ENCODE peak calls at places on chromosomes 13 and 19, in four cellular contexts. One of them, this sample, is unnamed.
A peak's percentile ranks its signal among the peaks of the same experiment; 100 is the strongest.

GRCh38 chr19:18007939-18008673 is at the start of gene ARRDC2:
- DNase-seq in foreskin keratinocyte: peak; percentile 79
- DNase-seq in epithelial cell of esophagus: peak; percentile 93
- DNase-seq in adrenal gland: peak; percentile 91
- DNase-seq in this sample: peak; percentile 97

GRCh38 chr13:99265162-99265822 is 7.1 kb upstream of the GPR18 start:
- DNase-seq in adrenal gland: no peak
- DNase-seq in epithelial cell of esophagus: no peak
- DNase-seq in foreskin keratinocyte: no peak
- DNase-seq in this sample: no peak

GRCh38 chr13:98222081-98222554 is 45.0 kb upstream of the RNF113B start:
- DNase-seq in epithelial cell of esophagus: no peak
- DNase-seq in foreskin keratinocyte: no peak
- DNase-seq in adrenal gland: no peak
- DNase-seq in this sample: no peak

GRCh38 chr13:39875583-39875982 is 220.1 kb downstream of the COG6 start:
- DNase-seq in epithelial cell of esophagus: no peak
- DNase-seq in adrenal gland: no peak
- DNase-seq in foreskin keratinocyte: no peak
- DNase-seq in this sample: peak; percentile 67

GRCh38 chr19:10876459-10877240 is 5.3 kb downstream of the CARM1 start:
- DNase-seq in epithelial cell of esophagus: no peak
- DNase-seq in adrenal gland: peak; percentile 36
- DNase-seq in foreskin keratinocyte: no peak
- DNase-seq in this sample: no peak

GRCh38 chr13:102563267-102563666 is 33.5 kb upstream of the TPP2 start:
- DNase-seq in foreskin keratinocyte: no peak
- DNase-seq in epithelial cell of esophagus: no peak
- DNase-seq in adrenal gland: no peak
- DNase-seq in this sample: no peak

GRCh38 chr19:45423589-45424190 is at the start of gene ERCC1:
- DNase-seq in adrenal gland: peak; percentile 97
- DNase-seq in epithelial cell of esophagus: peak; percentile 99
- DNase-seq in foreskin keratinocyte: peak; percentile 99
- DNase-seq in this sample: peak; percentile 98

GRCh38 chr19:34173145-34173956 is 1.0 kb downstream of the LSM14A start:
- DNase-seq in epithelial cell of esophagus: peak; percentile 86
- DNase-seq in foreskin keratinocyte: peak; percentile 68
- DNase-seq in adrenal gland: peak; percentile 38
- DNase-seq in this sample: no peak

GRCh38 chr13:113327391-113327765 is 30.3 kb downstream of the LAMP1 start:
- DNase-seq in foreskin keratinocyte: no peak
- DNase-seq in adrenal gland: no peak
- DNase-seq in epithelial cell of esophagus: no peak
- DNase-seq in this sample: no peak

GRCh38 chr13:34358811-34359513 is 541.0 kb downstream of the RFC3 start:
- DNase-seq in adrenal gland: no peak
- DNase-seq in foreskin keratinocyte: peak; percentile 87
- DNase-seq in epithelial cell of esophagus: peak; percentile 79
- DNase-seq in this sample: no peak

GRCh38 chr13:105587786-105588185 is 947.7 kb downstream of the EFNB2 start:
- DNase-seq in epithelial cell of esophagus: peak; percentile 95
- DNase-seq in foreskin keratinocyte: peak; percentile 97
- DNase-seq in adrenal gland: no peak
- DNase-seq in this sample: no peak

GRCh38 chr19:17743874-17744273 is 7.4 kb upstream of the FCHO1 start:
- DNase-seq in epithelial cell of esophagus: peak; percentile 26
- DNase-seq in foreskin keratinocyte: peak; percentile 29
- DNase-seq in adrenal gland: no peak
- DNase-seq in this sample: peak; percentile 3

GRCh38 chr13:31236211-31236786 is 36.5 kb downstream of the B3GLCT start:
- DNase-seq in epithelial cell of esophagus: peak; percentile 58
- DNase-seq in foreskin keratinocyte: peak; percentile 24
- DNase-seq in adrenal gland: no peak
- DNase-seq in this sample: no peak

GRCh38 chr19:51259348-51260245 is 8.7 kb downstream of the SIGLECL1 start:
- DNase-seq in epithelial cell of esophagus: peak; percentile 24
- DNase-seq in adrenal gland: peak; percentile 30
- DNase-seq in foreskin keratinocyte: peak; percentile 17
- DNase-seq in this sample: no peak

GRCh38 chr13:59261928-59262488 is 901.7 kb downstream of the DIAPH3 start:
- DNase-seq in epithelial cell of esophagus: no peak
- DNase-seq in adrenal gland: no peak
- DNase-seq in foreskin keratinocyte: no peak
- DNase-seq in this sample: no peak

GRCh38 chr13:110347535-110348308 is 40.6 kb downstream of the COL4A2 start:
- DNase-seq in adrenal gland: peak; percentile 40
- DNase-seq in foreskin keratinocyte: peak; percentile 100
- DNase-seq in epithelial cell of esophagus: peak; percentile 100
- DNase-seq in this sample: no peak

GRCh38 chr19:12723643-12724426 is at the start of gene TNPO2:
- DNase-seq in epithelial cell of esophagus: peak; percentile 73
- DNase-seq in foreskin keratinocyte: peak; percentile 49
- DNase-seq in adrenal gland: peak; percentile 65
- DNase-seq in this sample: peak; percentile 64

GRCh38 chr13:26128676-26129075 is 76.9 kb upstream of the SHISA2 start:
- DNase-seq in epithelial cell of esophagus: no peak
- DNase-seq in adrenal gland: no peak
- DNase-seq in foreskin keratinocyte: no peak
- DNase-seq in this sample: no peak

GRCh38 chr13:114124921-114125320 is 7.5 kb downstream of the RASA3 start:
- DNase-seq in adrenal gland: no peak
- DNase-seq in foreskin keratinocyte: peak; percentile 85
- DNase-seq in epithelial cell of esophagus: peak; percentile 75
- DNase-seq in this sample: no peak

GRCh38 chr13:70729369-70729768 is 621.1 kb upstream of the KLHL1 start:
- DNase-seq in foreskin keratinocyte: no peak
- DNase-seq in adrenal gland: no peak
- DNase-seq in epithelial cell of esophagus: no peak
- DNase-seq in this sample: no peak

GRCh38 chr13:98174995-98175394 is 2.1 kb downstream of the RNF113B start:
- DNase-seq in epithelial cell of esophagus: peak; percentile 46
- DNase-seq in foreskin keratinocyte: no peak
- DNase-seq in adrenal gland: no peak
- DNase-seq in this sample: no peak

GRCh38 chr19:13872695-13873389 is 4.1 kb upstream of the NANOS3 start:
- DNase-seq in epithelial cell of esophagus: no peak
- DNase-seq in foreskin keratinocyte: no peak
- DNase-seq in adrenal gland: no peak
- DNase-seq in this sample: peak; percentile 69

GRCh38 chr19:12996542-12997094 is 1.3 kb downstream of the NFIX start:
- DNase-seq in foreskin keratinocyte: no peak
- DNase-seq in epithelial cell of esophagus: no peak
- DNase-seq in adrenal gland: peak; percentile 69
- DNase-seq in this sample: peak; percentile 53

GRCh38 chr13:23488442-23488841 is 54.9 kb upstream of the SACS start:
- DNase-seq in adrenal gland: no peak
- DNase-seq in epithelial cell of esophagus: no peak
- DNase-seq in foreskin keratinocyte: peak; percentile 60
- DNase-seq in this sample: no peak

GRCh38 chr13:102097708-102098107 is 304.1 kb downstream of the FGF14 start:
- DNase-seq in epithelial cell of esophagus: no peak
- DNase-seq in foreskin keratinocyte: no peak
- DNase-seq in adrenal gland: no peak
- DNase-seq in this sample: peak; percentile 49

GRCh38 chr19:46904114-46905060 is 43.6 kb downstream of the ARHGAP35 start:
- DNase-seq in foreskin keratinocyte: no peak
- DNase-seq in adrenal gland: peak; percentile 66
- DNase-seq in epithelial cell of esophagus: no peak
- DNase-seq in this sample: peak; percentile 49

GRCh38 chr19:5150902-5151741 is 182.2 kb downstream of the KDM4B start:
- DNase-seq in foreskin keratinocyte: no peak
- DNase-seq in adrenal gland: peak; percentile 11
- DNase-seq in epithelial cell of esophagus: no peak
- DNase-seq in this sample: no peak

GRCh38 chr19:2337329-2337707 is 8.8 kb downstream of the SPPL2B start:
- DNase-seq in adrenal gland: peak; percentile 49
- DNase-seq in epithelial cell of esophagus: peak; percentile 45
- DNase-seq in foreskin keratinocyte: no peak
- DNase-seq in this sample: peak; percentile 54

GRCh38 chr19:51439021-51439465 is 19.2 kb downstream of the SIGLEC8 start:
- DNase-seq in foreskin keratinocyte: no peak
- DNase-seq in epithelial cell of esophagus: peak; percentile 15
- DNase-seq in adrenal gland: no peak
- DNase-seq in this sample: no peak

GRCh38 chr13:75124415-75124814 is 357.6 kb downstream of the TBC1D4 start:
- DNase-seq in foreskin keratinocyte: no peak
- DNase-seq in epithelial cell of esophagus: no peak
- DNase-seq in adrenal gland: no peak
- DNase-seq in this sample: no peak

GRCh38 chr13:112873851-112874750 is 94.9 kb upstream of the MCF2L start:
- DNase-seq in foreskin keratinocyte: peak; percentile 39
- DNase-seq in adrenal gland: peak; percentile 78
- DNase-seq in epithelial cell of esophagus: peak; percentile 64
- DNase-seq in this sample: peak; percentile 79

GRCh38 chr19:48915757-48916156 is 15.6 kb downstream of the NUCB1 start:
- DNase-seq in adrenal gland: no peak
- DNase-seq in epithelial cell of esophagus: no peak
- DNase-seq in foreskin keratinocyte: no peak
- DNase-seq in this sample: peak; percentile 4

GRCh38 chr13:52345048-52345447 is 60.9 kb downstream of the THSD1 start:
- DNase-seq in epithelial cell of esophagus: peak; percentile 71
- DNase-seq in adrenal gland: no peak
- DNase-seq in foreskin keratinocyte: peak; percentile 69
- DNase-seq in this sample: no peak

GRCh38 chr13:50131998-50132936 is 117.0 kb downstream of the KCNRG start:
- DNase-seq in epithelial cell of esophagus: no peak
- DNase-seq in foreskin keratinocyte: peak; percentile 4
- DNase-seq in adrenal gland: no peak
- DNase-seq in this sample: no peak

GRCh38 chr13:97191615-97192014 is 30.5 kb upstream of the MBNL2 start:
- DNase-seq in foreskin keratinocyte: no peak
- DNase-seq in epithelial cell of esophagus: no peak
- DNase-seq in adrenal gland: no peak
- DNase-seq in this sample: no peak

GRCh38 chr13:99464441-99464949 is 36.8 kb upstream of the TM9SF2 start:
- DNase-seq in epithelial cell of esophagus: no peak
- DNase-seq in foreskin keratinocyte: no peak
- DNase-seq in adrenal gland: no peak
- DNase-seq in this sample: no peak

GRCh38 chr13:39051157-39051556 is 12.9 kb downstream of the NHLRC3 start:
- DNase-seq in foreskin keratinocyte: peak; percentile 21
- DNase-seq in epithelial cell of esophagus: peak; percentile 40
- DNase-seq in adrenal gland: no peak
- DNase-seq in this sample: no peak

GRCh38 chr13:86185107-86185506 is 385.9 kb upstream of the SLITRK6 start:
- DNase-seq in adrenal gland: no peak
- DNase-seq in foreskin keratinocyte: no peak
- DNase-seq in epithelial cell of esophagus: no peak
- DNase-seq in this sample: no peak

GRCh38 chr19:34405892-34406660 is 1.9 kb downstream of the PDCD2L start:
- DNase-seq in adrenal gland: no peak
- DNase-seq in epithelial cell of esophagus: no peak
- DNase-seq in foreskin keratinocyte: no peak
- DNase-seq in this sample: no peak

This sample was measured in right cardiac atrium.